ENCODE peak calls at places on chromosome 9, in six cellular contexts. Q is K562, J is H1, N is HepG2, L is GM12878, P is GM12892. Y is an unnamed sample.

GRCh38 chr9:116190595-116190994 is 37.0 kb downstream of the PAPPA start:
- DNase-seq in Q (no peak), J (no peak), N (peak), L (no peak), P (no peak), Y (no peak)

GRCh38 chr9:97299809-97300414 is 7.5 kb upstream of the CCDC180 start:
- DNase-seq in Q (no peak), J (no peak), N (no peak), L (peak), P (no peak), Y (no peak)

GRCh38 chr9:90659626-90660364 is 17.2 kb upstream of the DIRAS2 start:
- DNase-seq in Q (no peak), J (no peak), N (no peak), L (no peak), P (no peak), Y (no peak)

GRCh38 chr9:122777935-122778671 is 10.6 kb upstream of the OR5C1 start:
- DNase-seq in Q (no peak), J (no peak), N (no peak), L (no peak), P (no peak), Y (no peak)

GRCh38 chr9:21506910-21507795 is 25.0 kb upstream of the IFNE start:
- DNase-seq in Q (no peak), J (no peak), N (no peak), L (no peak), P (no peak), Y (no peak)

GRCh38 chr9:72454871-72455471 is 66.4 kb upstream of the TMC1 start:
- DNase-seq in Q (no peak), J (peak), N (peak), L (no peak), P (no peak), Y (no peak)

GRCh38 chr9:106025449-106025848 is 331.1 kb downstream of the TMEM38B start:
- DNase-seq in Q (no peak), J (no peak), N (no peak), L (no peak), P (no peak), Y (no peak)

GRCh38 chr9:121350993-121351561 is 19.0 kb downstream of the STOM start:
- DNase-seq in Q (peak), J (no peak), N (no peak), L (no peak), P (no peak), Y (no peak)

GRCh38 chr9:93301291-93301811 is 117.4 kb downstream of the WNK2 start:
- DNase-seq in Q (no peak), J (no peak), N (no peak), L (no peak), P (no peak), Y (peak)

GRCh38 chr9:12722131-12722530 is 28.9 kb downstream of the TYRP1 start:
- DNase-seq in Q (no peak), J (no peak), N (no peak), L (no peak), P (no peak), Y (no peak)

GRCh38 chr9:97045300-97045699 is 6.4 kb upstream of the CTSV start:
- DNase-seq in Q (no peak), J (no peak), N (no peak), L (no peak), P (no peak), Y (no peak)

GRCh38 chr9:34654317-34655083 is 2.5 kb downstream of the IL11RA start:
- DNase-seq in Q (no peak), J (no peak), N (no peak), L (no peak), P (no peak), Y (no peak)

GRCh38 chr9:61674465-61674864 is 484.6 kb downstream of the SPATA31A7 start:
- DNase-seq in Q (no peak), J (no peak), N (no peak), L (no peak), P (no peak), Y (no peak)

GRCh38 chr9:92945796-92946195 is 1.5 kb upstream of the FGD3 start:
- DNase-seq in Q (no peak), J (no peak), N (no peak), L (no peak), P (no peak), Y (no peak)

GRCh38 chr9:122383992-122384461 is 13.2 kb downstream of the PTGS1 start:
- DNase-seq in Q (no peak), J (no peak), N (no peak), L (no peak), P (no peak), Y (no peak)

GRCh38 chr9:37174247-37174646 is 53.9 kb downstream of the ZCCHC7 start:
- DNase-seq in Q (no peak), J (no peak), N (no peak), L (no peak), P (no peak), Y (no peak)

GRCh38 chr9:89477395-89477794 is 20.5 kb downstream of the SEMA4D start:
- DNase-seq in Q (no peak), J (no peak), N (no peak), L (no peak), P (no peak), Y (no peak)

GRCh38 chr9:89478821-89479668 is 18.9 kb downstream of the SEMA4D start:
- DNase-seq in Q (no peak), J (no peak), N (no peak), L (no peak), P (no peak), Y (no peak)

GRCh38 chr9:16869961-16870605 is 387 bp downstream of the BNC2 start:
- DNase-seq in Q (no peak), J (no peak), N (no peak), L (no peak), P (peak), Y (peak)

GRCh38 chr9:11356101-11356500 is 743.3 kb upstream of the PTPRD start:
- DNase-seq in Q (no peak), J (no peak), N (no peak), L (no peak), P (no peak), Y (no peak)

GRCh38 chr9:36485647-36486453 is 85.8 kb upstream of the RNF38 start:
- DNase-seq in Q (no peak), J (no peak), N (no peak), L (no peak), P (no peak), Y (no peak)

GRCh38 chr9:88532320-88532719 is 2.7 kb upstream of the NXNL2 start:
- DNase-seq in Q (no peak), J (peak), N (no peak), L (no peak), P (no peak), Y (no peak)

GRCh38 chr9:8686502-8686901 is 886.9 kb upstream of the DMAC1 start:
- DNase-seq in Q (no peak), J (no peak), N (no peak), L (no peak), P (no peak), Y (no peak)

GRCh38 chr9:126470251-126470993 is 143.3 kb upstream of the LMX1B start:
- DNase-seq in Q (no peak), J (no peak), N (no peak), L (no peak), P (no peak), Y (no peak)

GRCh38 chr9:76905984-76906861 is at the start of gene PRUNE2:
- DNase-seq in Q (peak), J (peak), N (no peak), L (no peak), P (no peak), Y (peak)
- TF ChIP-seq POLR2A in Q (no peak), J (peak), N (no peak), L (no peak), P (no peak), Y (no peak)

GRCh38 chr9:135888126-135888765 is 19.1 kb downstream of the CAMSAP1 start:
- DNase-seq in Q (no peak), J (no peak), N (no peak), L (no peak), P (no peak), Y (no peak)
- TF ChIP-seq TAF1 in Q (no peak), J (no peak), N (no peak), L (no peak), P (no peak), Y (no peak)

DNA sequence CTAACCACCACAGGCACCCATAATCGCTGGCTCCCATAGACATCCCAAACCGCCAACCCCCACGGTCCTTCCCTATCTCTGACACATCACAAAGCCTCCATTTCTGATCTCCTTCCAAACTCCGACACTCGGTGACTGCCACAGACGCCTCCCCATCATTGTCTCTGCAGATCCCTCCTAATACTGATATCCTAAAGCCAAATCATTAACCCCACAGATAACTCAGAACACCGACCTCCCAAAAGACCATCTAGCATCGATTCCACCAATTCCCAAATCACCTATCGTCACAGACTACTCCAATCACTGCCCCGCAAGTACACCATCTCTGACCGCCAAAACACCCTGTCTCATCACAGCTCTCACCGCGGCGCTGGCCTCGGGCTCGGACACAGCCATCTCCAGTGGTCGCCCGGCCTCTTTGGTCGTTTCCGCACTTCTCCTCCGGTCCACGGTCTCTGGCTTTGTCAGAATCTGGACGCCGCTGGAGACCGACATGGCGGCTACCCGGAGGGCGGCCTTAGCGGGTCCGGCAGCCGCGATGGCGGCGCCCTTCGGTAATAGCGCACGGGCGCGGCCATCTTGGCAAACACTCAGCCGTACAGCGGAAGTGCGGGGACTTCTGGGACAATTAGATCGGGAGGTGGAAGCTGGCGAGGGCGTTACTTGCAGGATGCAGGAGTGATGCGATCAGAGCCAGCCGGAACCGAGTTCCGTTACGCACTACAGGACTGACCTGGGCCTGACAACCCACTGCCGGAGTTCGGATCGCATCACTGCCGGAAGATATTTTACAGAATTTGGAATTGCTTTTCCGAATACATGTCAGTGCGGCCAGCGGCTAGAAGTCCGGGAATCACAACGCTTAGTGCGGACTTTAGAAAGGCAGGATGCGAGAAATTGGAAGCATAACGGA is at the start of gene ZFP37:
- DNase-seq in Q (peak), J (peak), N (peak), L (peak), P (peak), Y (peak)
- TF ChIP-seq POLR2A in Q (peak), J (peak), N (peak), L (peak), P (peak), Y (peak)

GRCh38 chr9:129525781-129526180 is 95.1 kb downstream of the C9orf50 start:
- DNase-seq in Q (no peak), J (no peak), N (no peak), L (no peak), P (no peak), Y (no peak)

GRCh38 chr9:129524848-129525345 is 96.0 kb downstream of the C9orf50 start:
- DNase-seq in Q (no peak), J (no peak), N (peak), L (no peak), P (no peak), Y (no peak)

GRCh38 chr9:129520981-129521380 is 99.9 kb downstream of the C9orf50 start:
- DNase-seq in Q (no peak), J (no peak), N (no peak), L (no peak), P (no peak), Y (no peak)

GRCh38 chr9:129522351-129522750 is 98.5 kb downstream of the C9orf50 start:
- DNase-seq in Q (no peak), J (no peak), N (no peak), L (no peak), P (no peak), Y (no peak)

GRCh38 chr9:129523953-129524847 is 96.7 kb downstream of the C9orf50 start:
- DNase-seq in Q (peak), J (no peak), N (no peak), L (no peak), P (no peak), Y (no peak)
- TF ChIP-seq TAF1 in Q (no peak), J (no peak), N (no peak), L (no peak), P (no peak), Y (no peak)

GRCh38 chr9:5832543-5833529 is at the start of gene ERMP1:
- DNase-seq in Q (peak), J (peak), N (peak), L (no peak), P (peak), Y (peak)
- TF ChIP-seq POLR2A in Q (peak), J (peak), N (peak), L (peak), P (peak), Y (peak)